ENCODE peak calls at places on chromosome 16, in four cellular contexts. F, S, T and C are unnamed samples.

GRCh38 chr16:71255721-71256120 is 25.2 kb upstream of the HYDIN start:
- DNase-seq in F (no peak), S (no peak), T (no peak), C (no peak)

GRCh38 chr16:12132290-12132689 is 155.8 kb downstream of the SNX29 start:
- DNase-seq in F (no peak), S (peak; percentile 50), T (no peak), C (peak; percentile 39)

GRCh38 chr16:74622005-74622404 is 15.1 kb upstream of the GLG1 start:
- DNase-seq in F (no peak), S (no peak), T (no peak), C (no peak)

GRCh38 chr16:71627631-71628236 is 1.8 kb downstream of the MARVELD3 start:
- DNase-seq in F (no peak), S (no peak), T (no peak), C (no peak)

GRCh38 chr16:19785512-19786130 is 67.5 kb downstream of the IQCK start:
- DNase-seq in F (no peak), S (no peak), T (no peak), C (no peak)

GRCh38 chr16:51651061-51651466 is 500.0 kb upstream of the SALL1 start:
- DNase-seq in F (no peak), S (peak; percentile 14), T (no peak), C (no peak)

GRCh38 chr16:48366165-48367093 is 18.8 kb downstream of the SIAH1 start:
- DNase-seq in F (peak; percentile 69), S (peak; percentile 73), T (peak; percentile 77), C (peak; percentile 93)

GRCh38 chr16:11667221-11667823 is 933 bp upstream of the SNN start:
- DNase-seq in F (no peak), S (no peak), T (no peak), C (peak; percentile 20)

GRCh38 chr16:17270683-17271109 is 200.1 kb downstream of the XYLT1 start:
- DNase-seq in F (no peak), S (no peak), T (no peak), C (no peak)

DNA sequence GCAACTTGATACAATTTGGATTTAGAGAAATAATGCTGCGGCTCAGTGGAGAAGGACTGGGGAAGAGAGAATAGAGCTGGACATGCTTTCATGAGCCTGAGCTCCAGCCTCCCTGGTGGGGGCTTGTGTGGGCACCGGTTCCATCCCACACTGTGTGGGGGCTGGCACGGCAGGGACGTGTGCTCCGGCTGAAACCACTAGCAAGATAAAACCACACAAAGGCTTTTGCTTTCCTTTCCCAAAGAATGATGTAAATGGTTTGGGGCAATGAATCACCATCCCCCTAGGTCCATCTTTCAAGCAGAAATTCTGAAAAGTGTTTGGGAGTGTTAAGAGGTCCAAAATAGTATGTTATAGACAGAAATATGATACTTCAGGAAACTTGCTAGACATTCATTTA is 77.0 kb downstream of the CDH11 start:
- DNase-seq in F (no peak), S (no peak), T (no peak), C (peak; percentile 68)
- H3K4me2 ChIP-seq in F (no peak overlapping the region), S (no peak overlapping the region), T (no peak overlapping the region), C (peak overlapping the region; percentile 29)

GRCh38 chr16:87897563-87898505 is 28.5 kb upstream of the SLC7A5 start:
- DNase-seq in F (no peak), S (no peak), T (no peak), C (no peak)
- H3K27ac ChIP-seq in F (no peak overlapping the region), S (no peak overlapping the region), T (no peak overlapping the region), C (no peak overlapping the region)

DNA sequence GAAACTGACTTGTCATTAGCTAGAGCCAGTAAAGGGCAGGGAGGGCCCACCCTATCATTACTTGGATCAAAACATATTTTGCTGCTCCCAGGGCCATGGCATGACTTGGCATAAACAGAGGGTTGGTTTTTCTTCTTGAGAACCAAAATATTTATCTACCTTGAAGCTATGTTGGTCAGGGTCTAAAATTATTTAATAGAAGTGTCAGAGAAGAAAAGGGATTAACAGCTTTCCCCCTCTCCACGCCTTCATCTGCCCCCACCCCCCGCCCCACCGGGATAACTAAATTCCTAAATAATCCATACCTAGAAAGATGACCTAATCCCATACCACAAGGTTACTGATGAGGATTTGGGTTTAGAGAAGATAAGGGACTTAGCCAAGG is 3.7 kb upstream of the USP7 start:
- DNase-seq in F (no peak), S (no peak), T (no peak), C (no peak)
- H3K4me2 ChIP-seq in F (peak overlapping the region; percentile 39), S (no peak overlapping the region), T (no peak overlapping the region), C (no peak overlapping the region)

GRCh38 chr16:88595101-88595500 is 24.9 kb downstream of the ZC3H18 start:
- DNase-seq in F (no peak), S (no peak), T (no peak), C (no peak)

GRCh38 chr16:88593910-88594309 is 23.7 kb downstream of the ZC3H18 start:
- DNase-seq in F (no peak), S (no peak), T (no peak), C (no peak)

GRCh38 chr16:88597856-88598491 is 27.8 kb downstream of the ZC3H18 start:
- DNase-seq in F (no peak), S (no peak), T (peak; percentile 58), C (no peak)

GRCh38 chr16:88596477-88596876 is 26.3 kb downstream of the ZC3H18 start:
- DNase-seq in F (no peak), S (no peak), T (peak; percentile 59), C (peak; percentile 23)

GRCh38 chr16:88595921-88596320 is 25.7 kb downstream of the ZC3H18 start:
- DNase-seq in F (no peak), S (no peak), T (no peak), C (no peak)
- H3K27ac ChIP-seq in F (no peak overlapping the region), S (no peak overlapping the region), T (peak overlapping the region; percentile 76), C (no peak overlapping the region)